ENCODE peak calls at places on chromosomes 12 and 14, in ten cellular contexts. Q is prostate gland; L is breast epithelium; Z is K562; E is IMR-90; T is ascending aorta; S is cardiac muscle cell; D is CD4-positive, CD25-positive, alpha-beta regulatory T cell; K is lower lobe of right lung; I is suprapubic skin. F is an unnamed sample. For H3K9me3, the result is how much of the 10 kb centered on the place peaks cover.

GRCh38 chr12:81080431-81080983 is 2.6 kb downstream of the ACSS3 start:
- DNase-seq in Z (no peak), T (no peak), D (no peak), S (no peak), I (no peak), K (no peak), E (peak), L (no peak), Q (peak), F (no peak)

GRCh38 chr14:64812412-64812811 is 67.3 kb downstream of the SPTB start:
- DNase-seq in L (no peak), K (peak), I (no peak), T (peak), E (no peak), S (peak), Q (no peak), D (peak), Z (peak), F (peak)

GRCh38 chr14:30874120-30874998 is at the start of gene COCH:
- DNase-seq in Q (no peak), T (no peak), Z (peak), K (peak), D (peak), S (peak), I (no peak), E (no peak), L (no peak), F (peak)

GRCh38 chr14:68623828-68624227 is 169.0 kb downstream of the ZFP36L1 start:
- DNase-seq in Q (no peak), D (no peak), S (no peak), E (no peak), T (no peak), L (no peak), K (no peak), Z (no peak), I (no peak), F (no peak)

GRCh38 chr12:111842556-111843396 is 748 bp downstream of the MAPKAPK5 start:
- DNase-seq in Q (no peak), T (no peak), K (no peak), I (no peak), S (peak), D (peak), E (no peak), L (no peak), Z (no peak), F (no peak)

GRCh38 chr14:51563560-51563959 is 88.2 kb upstream of the FRMD6 start:
- DNase-seq in S (no peak), T (no peak), Z (no peak), K (no peak), E (peak), L (no peak), I (no peak), D (no peak), Q (no peak), F (no peak)

GRCh38 chr12:66863276-66863675 is 184.4 kb upstream of the GRIP1 start:
- DNase-seq in D (no peak), Q (no peak), S (no peak), K (no peak), I (no peak), L (no peak), T (no peak), Z (no peak), E (no peak), F (no peak)

GRCh38 chr12:113862570-113863454 is 103.3 kb downstream of the RBM19 start:
- DNase-seq in E (peak), Q (no peak), Z (no peak), S (no peak), T (no peak), L (no peak), K (no peak), I (no peak), D (no peak), F (no peak)

GRCh38 chr12:67940780-67941243 is 48.4 kb upstream of the IFNG-AS1 start:
- DNase-seq in T (no peak), Q (no peak), I (no peak), Z (no peak), L (no peak), S (peak), K (no peak), D (no peak), E (peak), F (no peak)

GRCh38 chr14:73248294-73248868 is 11.1 kb downstream of the PAPLN start:
- DNase-seq in S (no peak), Z (no peak), L (no peak), T (no peak), Q (no peak), I (no peak), D (no peak), K (no peak), E (peak), F (no peak)

GRCh38 chr12:57111046-57111698 is at the start of gene STAT6:
- DNase-seq in D (peak), Q (peak), E (peak), T (peak), K (peak), I (peak), L (peak), S (peak), Z (peak), F (peak)

GRCh38 chr14:90545966-90546751 is 149.3 kb downstream of the CALM1 start:
- DNase-seq in Z (no peak), K (peak), S (peak), E (no peak), Q (no peak), L (no peak), T (peak), I (no peak), D (no peak), F (no peak)

GRCh38 chr12:111103583-111103982 is 183.2 kb upstream of the MYL2 start:
- DNase-seq in S (no peak), T (no peak), Q (no peak), I (no peak), L (no peak), D (no peak), K (no peak), Z (no peak), E (no peak), F (no peak)

GRCh38 chr12:103470664-103471063 is 25.1 kb downstream of the C12orf42 start:
- DNase-seq in T (no peak), S (no peak), D (no peak), K (no peak), I (no peak), E (no peak), Q (no peak), Z (no peak), L (no peak), F (no peak)

GRCh38 chr14:75182820-75183219 is 6.4 kb upstream of the TMED10 start:
- DNase-seq in Q (no peak), K (no peak), L (no peak), I (no peak), Z (no peak), E (peak), D (no peak), T (peak), S (no peak), F (no peak)

DNA sequence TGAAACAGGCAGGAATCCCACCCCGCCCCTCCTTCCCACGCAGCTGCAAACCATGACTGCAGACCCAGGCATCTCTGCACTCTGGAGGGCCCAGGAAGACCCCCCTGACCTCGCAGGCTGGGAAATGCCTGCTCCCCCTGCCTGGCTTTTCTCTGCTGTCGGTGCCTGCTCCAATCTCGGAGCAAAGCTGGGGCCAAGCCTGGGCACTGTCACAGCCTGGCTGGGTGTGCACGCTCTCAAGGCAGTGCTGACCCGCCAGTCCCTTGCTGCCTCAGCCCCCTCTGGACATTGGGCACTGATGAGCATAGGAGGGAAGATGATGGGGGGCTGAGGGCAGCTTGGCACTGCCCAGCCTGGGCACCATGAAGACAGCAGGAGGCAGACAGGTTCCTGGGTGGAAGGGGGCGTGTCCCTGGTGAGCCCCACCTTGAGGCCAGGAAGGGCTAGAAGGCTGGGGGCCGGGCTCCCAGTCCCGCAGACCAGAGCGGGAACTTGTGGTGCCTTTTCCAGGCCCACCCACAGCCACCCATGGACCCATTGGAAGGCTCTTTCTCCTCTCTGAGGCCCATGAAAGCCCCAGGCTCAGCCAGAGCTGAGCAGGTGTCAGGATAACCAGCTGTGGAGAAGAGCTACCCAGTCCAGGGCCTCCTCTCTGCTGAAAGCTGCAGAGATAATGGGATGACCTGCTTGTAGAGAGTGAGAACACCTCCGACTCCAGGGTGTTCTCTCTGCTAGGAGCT is 10.7 kb upstream of the ZNF605 start:
- DNase-seq in Q (no peak), S (no peak), T (no peak), I (no peak), E (no peak), Z (no peak), K (no peak), D (no peak), L (no peak), F (no peak)
- H3K9me3 ChIP-seq in Q (under half), S (under half), T (under half), I (under half), E (under half), Z (under half), K (under half), D (under half), L (half or more), F (under half)

DNA sequence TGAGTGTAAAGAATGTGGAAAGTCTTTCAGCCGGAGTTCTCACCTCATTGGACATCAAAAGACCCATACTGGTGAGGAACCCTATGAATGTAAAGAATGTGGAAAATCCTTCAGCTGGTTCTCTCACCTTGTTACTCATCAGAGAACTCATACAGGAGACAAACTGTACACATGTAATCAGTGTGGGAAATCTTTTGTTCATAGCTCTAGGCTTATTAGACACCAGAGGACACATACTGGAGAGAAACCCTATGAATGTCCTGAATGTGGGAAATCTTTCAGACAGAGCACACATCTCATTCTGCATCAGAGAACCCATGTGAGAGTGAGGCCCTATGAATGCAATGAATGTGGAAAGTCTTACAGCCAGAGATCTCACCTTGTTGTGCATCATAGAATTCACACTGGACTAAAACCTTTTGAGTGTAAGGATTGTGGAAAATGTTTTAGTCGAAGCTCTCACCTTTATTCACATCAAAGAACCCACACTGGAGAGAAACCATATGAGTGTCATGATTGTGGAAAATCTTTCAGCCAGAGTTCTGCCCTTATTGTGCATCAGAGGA is 25.1 kb upstream of the ZNF268 start:
- DNase-seq in D (no peak), L (no peak), T (no peak), E (no peak), Q (no peak), I (no peak), Z (no peak), K (no peak), S (no peak), F (no peak)
- H3K9me3 ChIP-seq in D (half or more), L (half or more), T (half or more), E (half or more), Q (under half), I (half or more), Z (under half), K (half or more), S (under half), F (under half)

GRCh38 chr12:131457028-131457310 is 253.9 kb upstream of the SFSWAP start:
- DNase-seq in Z (no peak), D (no peak), Q (no peak), E (no peak), I (no peak), S (no peak), K (no peak), L (no peak), T (no peak), F (no peak)
- H3K9me3 ChIP-seq in Z (under half), D (under half), Q (under half), E (under half), I (under half), S (under half), K (under half), L (under half), T (under half), F (under half)

GRCh38 chr12:20883288-20883687 is 72.8 kb downstream of the SLCO1B3 start:
- DNase-seq in K (no peak), I (no peak), T (peak), L (no peak), E (no peak), D (no peak), Q (peak), Z (no peak), S (no peak), F (no peak)
- H3K9me3 ChIP-seq in K (under half), I (under half), T (under half), L (under half), E (under half), D (under half), Q (under half), Z (under half), S (under half), F (under half)